ENCODE peak calls at places on chromosome 17, in four cellular contexts. F is K562, C is H1, A is GM12878. J is an unnamed sample.

GRCh38 chr17:55273579-55274370 is 9.0 kb downstream of the HLF start:
- DNase-seq in A (no peak), C (no peak), F (no peak), J (no peak)

GRCh38 chr17:76872221-76872873 is 4.1 kb downstream of the MGAT5B start:
- DNase-seq in F (no peak), C (no peak), A (no peak), J (no peak)

GRCh38 chr17:65723356-65723928 is 162.0 kb upstream of the AXIN2 start:
- DNase-seq in A (no peak), F (no peak), C (no peak), J (peak)

GRCh38 chr17:5241861-5242671 is 7.4 kb upstream of the SCIMP start:
- DNase-seq in C (no peak), F (no peak), A (no peak), J (no peak)

GRCh38 chr17:32357615-32358014 is 7.7 kb downstream of the ZNF207 start:
- DNase-seq in C (no peak), A (no peak), F (no peak), J (no peak)

GRCh38 chr17:32516940-32517711 is 30.3 kb downstream of the CDK5R1 start:
- DNase-seq in F (no peak), A (no peak), C (no peak), J (no peak)

GRCh38 chr17:3960764-3961163 is 3.5 kb downstream of the ATP2A3 start:
- DNase-seq in A (no peak), C (no peak), F (no peak), J (no peak)

GRCh38 chr17:42989146-42989545 is 8.8 kb downstream of the RUNDC1 start:
- DNase-seq in C (no peak), A (no peak), F (no peak), J (no peak)

GRCh38 chr17:8151641-8152111 is 528 bp downstream of the PER1 start:
- DNase-seq in C (no peak), A (no peak), F (no peak), J (no peak)

GRCh38 chr17:61196799-61197198 is 202.8 kb upstream of the TBX2 start:
- DNase-seq in C (no peak), F (no peak), A (no peak), J (no peak)

GRCh38 chr17:7858487-7858832 is 657 bp downstream of the CYB5D1 start:
- DNase-seq in A (no peak), F (peak), C (no peak), J (peak)

GRCh38 chr17:7838291-7839075 is 4.5 kb downstream of the KDM6B start:
- DNase-seq in C (no peak), A (no peak), F (peak), J (peak)

GRCh38 chr17:40772101-40772500 is at the start of gene KRT26:
- DNase-seq in C (no peak), A (no peak), F (no peak), J (no peak)

GRCh38 chr17:55271223-55271571 is 6.4 kb downstream of the HLF start:
- DNase-seq in F (no peak), C (no peak), A (no peak), J (no peak)

GRCh38 chr17:63714550-63715277 is 14.8 kb upstream of the LIMD2 start:
- DNase-seq in F (no peak), A (no peak), C (no peak), J (no peak)

GRCh38 chr17:309361-309888 is 43.2 kb downstream of the RPH3AL start:
- DNase-seq in F (peak), C (peak), A (no peak), J (peak)

GRCh38 chr17:4777969-4778760 is 6.5 kb downstream of the TM4SF5 start:
- DNase-seq in F (no peak), A (no peak), C (no peak), J (peak)

GRCh38 chr17:42275527-42276358 is 448 bp downstream of the STAT5B start:
- DNase-seq in A (no peak), F (peak), C (no peak), J (no peak)

GRCh38 chr17:76957600-76958464 is 89.6 kb downstream of the MGAT5B start:
- DNase-seq in A (no peak), F (no peak), C (no peak), J (no peak)

GRCh38 chr17:20935740-20936139 is 107.1 kb downstream of the USP22 start:
- DNase-seq in A (no peak), C (no peak), F (no peak), J (no peak)

GRCh38 chr17:65020284-65020683 is 36.3 kb downstream of the GNA13 start:
- DNase-seq in C (no peak), F (no peak), A (no peak), J (no peak)

GRCh38 chr17:8430966-8431365 is 4.7 kb upstream of the NDEL1 start:
- DNase-seq in A (no peak), C (no peak), F (no peak), J (no peak)

GRCh38 chr17:32755045-32755805 is 121.7 kb downstream of the MYO1D start:
- DNase-seq in C (no peak), F (peak), A (no peak), J (peak)

GRCh38 chr17:79220201-79220714 is 145.6 kb downstream of the ENGASE start:
- DNase-seq in A (no peak), C (no peak), F (no peak), J (no peak)

GRCh38 chr17:70080541-70081347 is 5.7 kb downstream of the KCNJ16 start:
- DNase-seq in F (no peak), C (no peak), A (no peak), J (no peak)

GRCh38 chr17:39702901-39703893 is 3.3 kb downstream of the ERBB2 start:
- DNase-seq in F (no peak), C (no peak), A (peak), J (peak)

GRCh38 chr17:3710951-3711383 is 12.7 kb upstream of the HASPIN start:
- DNase-seq in C (no peak), A (peak), F (no peak), J (no peak)

GRCh38 chr17:29504711-29505110 is 62.1 kb downstream of the ABHD15 start:
- DNase-seq in A (no peak), C (no peak), F (no peak), J (no peak)

GRCh38 chr17:61488878-61489718 is 36.9 kb downstream of the TBX4 start:
- DNase-seq in F (no peak), C (no peak), A (no peak), J (peak)

GRCh38 chr17:78316867-78317816 is 42.7 kb downstream of the SOCS3 start:
- DNase-seq in A (peak), F (peak), C (peak), J (peak)

GRCh38 chr17:65183736-65184135 is 46.6 kb downstream of the RGS9 start:
- DNase-seq in F (no peak), C (peak), A (no peak), J (no peak)

GRCh38 chr17:64384253-64385186 is 6.1 kb downstream of the PECAM1 start:
- DNase-seq in A (no peak), C (no peak), F (no peak), J (peak)

GRCh38 chr17:73068322-73069153 is 23.9 kb downstream of the SLC39A11 start:
- DNase-seq in A (no peak), C (no peak), F (no peak), J (peak)

GRCh38 chr17:69567130-69567529 is 152.6 kb downstream of the MAP2K6 start:
- DNase-seq in F (no peak), A (no peak), C (no peak), J (no peak)

GRCh38 chr17:73542323-73542722 is 101.9 kb downstream of the SDK2 start:
- DNase-seq in C (no peak), A (no peak), F (no peak), J (no peak)

GRCh38 chr17:58277107-58277506 is 3.6 kb downstream of the MPO start:
- DNase-seq in C (no peak), F (peak), A (no peak), J (no peak)

DNA sequence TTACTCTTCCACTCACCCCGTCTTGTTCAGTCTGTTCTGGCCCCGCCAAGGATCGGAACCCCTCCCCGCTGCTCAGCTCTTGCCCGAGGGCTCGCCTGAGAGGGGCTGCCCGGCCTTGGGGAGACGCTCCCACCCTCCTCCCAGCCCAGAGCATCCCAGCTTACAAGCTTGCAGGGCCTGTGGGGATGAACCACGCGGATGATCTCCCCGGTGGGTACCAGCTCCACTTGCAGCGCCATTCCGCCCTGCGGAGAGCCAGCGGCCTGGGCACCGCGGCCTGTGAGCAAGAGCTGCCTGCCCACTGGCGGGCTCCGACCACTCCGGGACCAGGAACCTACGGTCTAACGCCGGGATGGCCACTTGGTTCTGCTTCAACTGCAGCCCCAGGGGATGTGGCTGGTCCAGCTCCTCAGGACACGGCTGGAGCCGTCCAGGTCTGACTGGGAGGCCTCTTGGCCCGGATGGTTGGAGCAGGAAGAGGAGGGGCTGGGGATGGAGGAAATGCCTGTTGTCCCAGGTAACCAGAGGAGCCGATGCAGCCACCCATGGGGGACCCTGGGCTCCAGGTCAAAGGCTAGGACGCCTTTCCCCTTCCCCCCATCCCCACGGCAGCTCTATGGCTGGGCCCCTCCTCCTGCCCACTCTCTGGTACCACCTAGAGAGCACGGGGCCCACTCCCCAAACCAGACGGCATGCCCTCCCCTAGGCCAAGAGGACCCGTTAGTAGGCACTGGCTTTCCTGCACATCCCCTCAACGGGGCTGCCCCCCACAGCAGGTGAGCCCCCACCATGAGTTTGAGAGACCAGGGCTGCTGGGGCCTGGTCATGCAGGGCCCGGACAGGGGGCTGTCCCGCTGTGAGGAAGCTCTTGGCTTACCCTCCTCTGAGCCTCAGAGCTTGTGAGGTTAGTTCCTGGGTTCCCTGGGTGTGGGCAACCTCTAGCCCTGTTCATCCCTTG is at the start of gene MYO1C:
- DNase-seq in F (no peak), C (no peak), A (no peak), J (no peak)
- TF ChIP-seq HDAC6 in F (no peak), C (no peak), A (no peak), J (no peak)

DNA sequence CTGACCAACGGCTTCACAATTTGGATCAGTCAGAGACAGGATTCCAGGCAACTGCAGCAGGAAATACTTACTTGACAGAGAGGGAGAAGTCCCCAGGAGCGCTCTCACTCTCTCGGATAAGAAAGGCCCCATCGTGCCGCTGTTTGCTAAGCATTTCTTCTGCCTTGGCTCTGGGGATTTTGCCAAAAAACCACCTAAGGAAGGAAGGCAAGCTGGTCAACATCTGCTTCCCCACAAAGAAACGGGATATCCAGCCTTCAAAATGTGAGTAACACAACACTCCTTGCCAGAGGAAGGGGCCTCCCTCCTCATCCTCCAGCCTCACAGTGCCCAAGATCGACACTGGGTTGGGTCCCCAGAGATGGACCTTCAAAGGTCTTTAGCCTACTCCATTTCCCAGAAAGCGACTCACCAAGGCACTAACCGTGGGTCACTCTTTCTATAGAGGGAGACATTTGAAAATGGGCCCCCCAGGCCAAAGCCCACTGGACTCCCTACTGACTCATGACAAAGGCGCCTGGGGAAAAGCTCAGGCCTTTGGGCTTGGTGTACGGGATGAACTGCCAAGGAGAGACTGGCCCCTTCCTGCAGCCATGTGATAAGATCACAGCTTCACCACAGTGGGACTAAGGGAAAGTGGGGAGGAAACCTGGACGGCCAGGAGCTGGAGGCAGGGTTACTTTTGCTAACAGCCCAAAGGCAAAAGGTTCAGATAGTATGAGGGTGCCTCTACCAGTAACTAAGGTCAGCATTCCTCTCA is 36.8 kb upstream of the SLC25A19 start:
- DNase-seq in F (peak), A (no peak), C (no peak), J (no peak)
- TF ChIP-seq HDAC6 in F (no peak), A (no peak), C (no peak), J (no peak)

GRCh38 chr17:47653442-47653841 is 3.7 kb downstream of the KPNB1 start:
- DNase-seq in C (no peak), A (no peak), F (no peak), J (no peak)
- TF ChIP-seq HDAC6 in C (no peak), A (no peak), F (no peak), J (no peak)

DNA sequence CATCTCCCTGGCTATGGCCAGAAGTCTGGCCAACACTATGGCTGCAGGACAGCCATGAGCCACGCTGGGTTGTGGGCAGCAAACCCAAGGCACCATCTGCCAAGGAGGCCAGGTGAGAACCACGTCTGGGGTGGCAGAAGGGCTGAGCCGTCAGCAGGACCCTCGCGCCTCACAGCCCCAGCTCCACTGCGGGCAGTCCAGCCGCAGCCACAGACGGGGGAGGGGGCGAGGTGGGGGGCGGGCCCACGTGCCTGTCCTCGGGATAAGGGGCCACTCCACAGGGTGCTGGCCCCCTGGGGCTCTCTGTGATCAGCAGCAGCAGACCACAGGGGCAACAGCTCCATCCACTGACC is 6.5 kb upstream of the BAIAP2 start:
- DNase-seq in A (no peak), F (peak), C (no peak), J (no peak)
- TF ChIP-seq HDAC6 in A (no peak), F (no peak), C (no peak), J (no peak)

GRCh38 chr17:49045376-49045775 is 48.2 kb downstream of the IGF2BP1 start:
- DNase-seq in F (no peak), A (no peak), C (no peak), J (no peak)
- TF ChIP-seq HDAC6 in F (no peak), A (no peak), C (no peak), J (no peak)

DNA sequence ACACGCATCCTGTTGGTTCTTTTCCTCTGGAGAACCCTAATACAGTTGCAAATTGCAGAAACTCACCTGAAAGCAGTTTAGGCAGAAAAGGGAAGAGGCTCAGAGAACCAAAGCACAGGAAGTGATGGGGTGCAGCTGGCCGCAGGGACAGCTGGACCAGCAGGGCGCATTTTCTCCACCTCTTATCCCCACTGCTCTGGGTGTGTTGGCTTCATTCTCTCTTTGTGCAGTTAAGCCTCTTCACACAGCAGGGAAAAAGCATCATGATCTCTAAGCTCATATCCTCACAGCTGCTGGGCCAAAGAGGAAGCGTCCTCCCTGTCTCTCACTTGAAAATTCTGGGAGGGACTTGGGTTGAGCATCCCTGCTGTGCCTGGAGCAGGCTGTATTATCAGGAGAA is 20.0 kb upstream of the LRRC75A start:
- DNase-seq in C (no peak), A (no peak), F (no peak), J (no peak)
- TF ChIP-seq HDAC6 in C (no peak), A (no peak), F (no peak), J (no peak)

GRCh38 chr17:1878419-1879121 is 48.8 kb downstream of the RPA1 start:
- DNase-seq in F (no peak), A (no peak), C (no peak), J (no peak)
- TF ChIP-seq HDAC6 in F (no peak), A (no peak), C (no peak), J (no peak)

DNA sequence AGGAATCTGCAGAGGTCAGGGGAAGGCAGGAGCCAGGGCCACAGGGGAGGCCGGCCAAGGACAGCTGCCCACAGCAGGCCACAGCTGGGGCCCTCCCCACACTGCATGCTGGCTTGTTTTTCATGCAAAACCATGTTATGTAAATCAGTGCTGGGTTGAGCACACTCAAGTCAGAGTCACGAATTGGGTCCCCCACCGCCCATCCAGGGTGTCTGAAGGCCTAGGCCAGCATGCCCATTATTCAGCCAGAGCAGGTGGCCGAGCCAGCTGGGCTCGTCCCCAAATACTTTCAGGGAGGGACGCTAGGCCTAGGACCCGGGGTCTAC is 51.2 kb upstream of the TOB1 start:
- DNase-seq in F (no peak), C (no peak), A (no peak), J (no peak)
- TF ChIP-seq HDAC6 in F (no peak), C (no peak), A (no peak), J (no peak)

GRCh38 chr17:6426356-6427101 is 8.4 kb downstream of the AIPL1 start:
- DNase-seq in A (no peak), C (no peak), F (no peak), J (no peak)

GRCh38 chr17:6428207-6428965 is 6.5 kb downstream of the AIPL1 start:
- DNase-seq in F (no peak), C (no peak), A (no peak), J (no peak)

GRCh38 chr17:6430769-6431168 is 4.2 kb downstream of the AIPL1 start:
- DNase-seq in A (no peak), F (no peak), C (no peak), J (no peak)

GRCh38 chr17:6427284-6427781 is 7.6 kb downstream of the AIPL1 start:
- DNase-seq in A (peak), F (no peak), C (no peak), J (no peak)

DNA sequence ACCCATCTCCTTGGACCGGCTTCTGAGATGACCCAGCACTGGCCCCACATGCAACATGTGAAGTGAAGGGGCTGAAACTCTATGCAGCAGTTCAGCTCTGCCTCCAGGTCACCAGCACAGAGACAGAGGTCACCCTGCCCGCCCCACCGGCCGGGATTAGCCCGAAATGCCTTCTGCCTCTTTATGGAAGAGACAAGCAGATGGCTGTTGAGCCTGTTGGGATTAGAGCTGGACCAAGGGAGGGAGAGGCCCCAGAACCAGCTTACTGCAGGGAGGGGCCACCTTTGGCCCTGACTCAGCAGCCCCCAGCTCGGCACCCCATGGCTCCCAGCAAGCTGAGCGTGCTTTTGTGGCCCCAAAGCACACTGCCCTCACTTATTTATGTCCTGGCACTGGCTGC is 5.7 kb downstream of the AIPL1 start:
- DNase-seq in F (no peak), C (no peak), A (no peak), J (no peak)
- TF ChIP-seq HDAC6 in F (no peak), C (no peak), A (no peak), J (no peak)

GRCh38 chr17:82458885-82459424 is 414 bp downstream of the NARF start:
- DNase-seq in A (no peak), C (no peak), F (no peak), J (no peak)
- TF ChIP-seq HDAC6 in A (peak), C (no peak), F (no peak), J (no peak)

J was measured in HepG2.